ENCODE peak calls at places on chromosomes 4 and X, in nine cellular contexts. D is HEK293T; Y is effector memory CD8-positive, alpha-beta T cell; X is AML-193; F is KG1; N is head of caudate nucleus; V is MM.1S; S is heart left ventricle; T is uterus. G is an unnamed sample.

GRCh38 chr4:52234539-52235174 is 183.6 kb downstream of the SPATA18 start:
- DNase-seq in T (no peak), Y (no peak), S (no peak), N (no peak), X (no peak), F (no peak), V (no peak), D (peak), G (no peak)

GRCh38 chr4:13893221-13893620 is 265.7 kb upstream of the BOD1L1 start:
- DNase-seq in S (no peak), X (no peak), Y (no peak), T (no peak), F (no peak), V (no peak), N (no peak), D (no peak), G (no peak)

GRCh38 chr4:169417629-169418282 is 147.0 kb upstream of the SH3RF1 start:
- DNase-seq in D (no peak), V (no peak), N (no peak), T (no peak), X (no peak), S (no peak), Y (no peak), F (no peak), G (no peak)

GRCh38 chr4:77104405-77105292 is 28.9 kb upstream of the CCNI start:
- DNase-seq in F (no peak), S (peak), Y (no peak), N (peak), X (no peak), D (no peak), T (peak), V (no peak), G (no peak)

GRCh38 chr4:13657016-13657415 is 29.5 kb upstream of the BOD1L1 start:
- DNase-seq in V (no peak), X (no peak), Y (no peak), D (no peak), F (no peak), S (no peak), N (no peak), T (no peak), G (no peak)

GRCh38 chr4:40995850-40996249 is 218.5 kb downstream of the APBB2 start:
- DNase-seq in F (no peak), T (no peak), D (no peak), V (no peak), N (no peak), Y (no peak), S (no peak), X (no peak), G (no peak)

GRCh38 chrX:44042124-44042523 is 68.9 kb upstream of the NDP start:
- DNase-seq in T (no peak), Y (no peak), S (no peak), D (no peak), N (no peak), V (no peak), X (no peak), F (no peak), G (no peak)

GRCh38 chr4:102809691-102810090 is 17.7 kb downstream of the UBE2D3 start:
- DNase-seq in V (no peak), Y (no peak), F (no peak), S (no peak), X (no peak), T (no peak), D (no peak), N (no peak), G (no peak)

GRCh38 chrX:49053223-49054072 is 5.4 kb upstream of the CCDC120 start:
- DNase-seq in S (peak), Y (peak), N (peak), X (no peak), F (peak), V (peak), T (peak), D (peak), G (no peak)

GRCh38 chr4:59122626-59123025 is 2012.4 kb upstream of the IGFBP7 start:
- DNase-seq in D (no peak), F (no peak), X (no peak), N (no peak), T (no peak), S (no peak), Y (no peak), V (no peak), G (no peak)

GRCh38 chr4:185429660-185430059 is 3.9 kb upstream of the UFSP2 start:
- DNase-seq in F (no peak), Y (no peak), T (no peak), D (no peak), S (no peak), X (no peak), N (no peak), V (no peak), G (no peak)

G was measured in GF-D8.